ENCODE peak calls at places on chromosomes 2 and 18, in five cellular contexts. C, T, D, Z and O are unnamed samples.

GRCh38 chr18:36485772-36486171 is 188.3 kb downstream of the FHOD3 start:
- DNase-seq in Z (no peak), D (no peak), C (no peak), T (no peak), O (no peak)

GRCh38 chr2:58834404-58834803 is 593.3 kb upstream of the FANCL start:
- DNase-seq in Z (peak; percentile 71), T (peak; percentile 57), C (peak; percentile 28), D (peak; percentile 64), O (peak; percentile 71)

GRCh38 chr2:235740821-235741220 is 247.0 kb downstream of the AGAP1 start:
- DNase-seq in D (peak; percentile 70), Z (no peak), C (no peak), T (no peak), O (peak; percentile 52)

GRCh38 chr2:179768765-179769164 is 92.6 kb downstream of the ZNF385B start:
- DNase-seq in D (no peak), C (peak; percentile 1), T (peak; percentile 74), Z (no peak), O (peak; percentile 25)

GRCh38 chr18:23503967-23504352 is 649 bp downstream of the RMC1 start:
- DNase-seq in C (no peak), D (no peak), T (peak; percentile 18), Z (no peak), O (no peak)

GRCh38 chr2:126634273-126634861 is 21.6 kb upstream of the GYPC start:
- DNase-seq in T (peak; percentile 32), Z (no peak), D (peak; percentile 40), C (peak; percentile 17), O (peak; percentile 42)

GRCh38 chr2:100891911-100892642 is 72.1 kb downstream of the NPAS2 start:
- DNase-seq in C (peak; percentile 67), T (peak; percentile 55), D (no peak), Z (no peak), O (no peak)

GRCh38 chr2:158969717-158970521 is 1.5 kb downstream of the TANC1 start:
- DNase-seq in C (peak; percentile 21), Z (peak; percentile 21), T (peak; percentile 70), D (peak; percentile 53), O (peak; percentile 63)

GRCh38 chr2:134715932-134716643 is 2.7 kb downstream of the TMEM163 start:
- DNase-seq in D (no peak), Z (no peak), T (no peak), C (no peak), O (no peak)

GRCh38 chr2:160051374-160051800 is 11.0 kb downstream of the PLA2R1 start:
- DNase-seq in T (no peak), C (no peak), D (no peak), Z (no peak), O (no peak)
- H4K8ac ChIP-seq in T (no peak overlapping the region), C (no peak overlapping the region), D (no peak overlapping the region), Z (no peak overlapping the region), O (no peak overlapping the region)

DNA sequence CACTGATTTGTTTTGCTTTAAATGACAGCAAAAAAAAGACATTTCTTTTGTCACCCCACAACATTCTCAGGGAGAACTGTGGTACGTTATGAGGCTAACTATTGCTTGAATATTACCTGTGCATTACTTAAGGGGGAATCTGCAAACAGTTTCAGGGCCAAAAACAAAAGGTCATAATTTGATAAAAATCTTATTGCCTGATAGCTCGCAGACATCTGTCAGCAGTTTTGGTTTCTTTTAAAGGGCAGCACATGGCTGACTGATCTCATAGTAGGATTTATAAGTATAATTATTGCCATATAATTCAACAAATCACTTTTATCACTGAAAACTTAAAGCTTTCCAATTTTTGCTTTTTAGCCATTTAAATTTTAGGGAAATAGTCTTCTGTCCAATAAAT is 226.4 kb upstream of the VWC2L start:
- DNase-seq in C (no peak), Z (no peak), D (no peak), T (no peak), O (no peak)
- H4K8ac ChIP-seq in C (no peak overlapping the region), Z (no peak overlapping the region), D (no peak overlapping the region), T (no peak overlapping the region), O (no peak overlapping the region)

GRCh38 chr2:3626817-3627499 is 31.0 kb upstream of the ALLC start:
- DNase-seq in C (no peak), T (no peak), D (peak; percentile 27), Z (no peak), O (no peak)

GRCh38 chr2:3628241-3628679 is 29.7 kb upstream of the ALLC start:
- DNase-seq in C (no peak), D (peak; percentile 26), T (no peak), Z (no peak), O (no peak)

GRCh38 chr2:3625186-3625585 is 30.3 kb downstream of the COLEC11 start:
- DNase-seq in Z (no peak), T (no peak), C (no peak), D (no peak), O (no peak)

GRCh38 chr2:3627500-3628100 is 30.4 kb upstream of the ALLC start:
- DNase-seq in Z (no peak), D (peak; percentile 14), C (no peak), T (no peak), O (no peak)

GRCh38 chr2:3626118-3626816 is 31.4 kb downstream of the COLEC11 start:
- DNase-seq in T (no peak), Z (no peak), D (peak; percentile 18), C (peak; percentile 74), O (no peak)
- H4K8ac ChIP-seq in T (no peak overlapping the region), Z (no peak overlapping the region), D (no peak overlapping the region), C (peak overlapping the region; percentile 23), O (no peak overlapping the region)

GRCh38 chr2:30705711-30706533 is 101.3 kb downstream of the CAPN13 start:
- DNase-seq in T (no peak), Z (no peak), C (no peak), D (no peak), O (no peak)

GRCh38 chr2:30706534-30707303 is 100.5 kb downstream of the CAPN13 start:
- DNase-seq in T (peak; percentile 79), D (peak; percentile 55), Z (peak; percentile 53), C (peak; percentile 60), O (peak; percentile 69)

GRCh38 chr2:30702694-30703093 is 104.6 kb downstream of the CAPN13 start:
- DNase-seq in D (no peak), T (peak; percentile 16), C (no peak), Z (no peak), O (no peak)

GRCh38 chr2:30707304-30707903 is 99.8 kb downstream of the CAPN13 start:
- DNase-seq in T (no peak), C (no peak), Z (no peak), D (no peak), O (no peak)

GRCh38 chr2:30705056-30705455 is 102.2 kb downstream of the CAPN13 start:
- DNase-seq in D (peak; percentile 8), C (no peak), T (no peak), Z (no peak), O (no peak)
- H4K8ac ChIP-seq in D (no peak overlapping the region), C (peak overlapping the region; percentile 62), T (no peak overlapping the region), Z (no peak overlapping the region), O (no peak overlapping the region)

GRCh38 chr2:11777066-11777782 is 30.8 kb downstream of the LPIN1 start:
- DNase-seq in Z (no peak), C (no peak), D (no peak), T (no peak), O (peak; percentile 31)
- H4K8ac ChIP-seq in Z (no peak overlapping the region), C (no peak overlapping the region), D (no peak overlapping the region), T (no peak overlapping the region), O (no peak overlapping the region)

GRCh38 chr2:86053166-86053565 is 52.5 kb downstream of the POLR1A start:
- DNase-seq in D (peak; percentile 5), Z (no peak), T (no peak), C (no peak), O (no peak)

GRCh38 chr2:86054539-86055082 is 51.1 kb downstream of the POLR1A start:
- DNase-seq in Z (no peak), D (peak; percentile 3), C (peak; percentile 52), T (no peak), O (no peak)

GRCh38 chr2:86055314-86055713 is 50.4 kb downstream of the POLR1A start:
- DNase-seq in Z (no peak), C (no peak), D (no peak), T (no peak), O (no peak)

GRCh38 chr2:86052676-86053075 is 53.0 kb downstream of the POLR1A start:
- DNase-seq in T (peak; percentile 18), Z (no peak), C (no peak), D (peak; percentile 15), O (no peak)

GRCh38 chr2:86056935-86057334 is 48.8 kb downstream of the POLR1A start:
- DNase-seq in T (no peak), D (no peak), C (peak; percentile 20), Z (no peak), O (no peak)
- H4K8ac ChIP-seq in T (no peak overlapping the region), D (no peak overlapping the region), C (no peak overlapping the region), Z (no peak overlapping the region), O (no peak overlapping the region)

GRCh38 chr2:165573534-165574461 is 104.3 kb downstream of the CSRNP3 start:
- DNase-seq in C (no peak), T (peak; percentile 40), Z (peak; percentile 86), D (peak; percentile 91), O (peak; percentile 96)

GRCh38 chr2:165568361-165568760 is 98.9 kb downstream of the CSRNP3 start:
- DNase-seq in T (no peak), Z (no peak), C (no peak), D (no peak), O (peak; percentile 59)

GRCh38 chr2:165571477-165571876 is 102.0 kb downstream of the CSRNP3 start:
- DNase-seq in D (no peak), T (no peak), Z (no peak), C (no peak), O (no peak)

GRCh38 chr2:165576409-165576808 is 106.9 kb downstream of the CSRNP3 start:
- DNase-seq in C (no peak), D (no peak), Z (no peak), T (no peak), O (no peak)

DNA sequence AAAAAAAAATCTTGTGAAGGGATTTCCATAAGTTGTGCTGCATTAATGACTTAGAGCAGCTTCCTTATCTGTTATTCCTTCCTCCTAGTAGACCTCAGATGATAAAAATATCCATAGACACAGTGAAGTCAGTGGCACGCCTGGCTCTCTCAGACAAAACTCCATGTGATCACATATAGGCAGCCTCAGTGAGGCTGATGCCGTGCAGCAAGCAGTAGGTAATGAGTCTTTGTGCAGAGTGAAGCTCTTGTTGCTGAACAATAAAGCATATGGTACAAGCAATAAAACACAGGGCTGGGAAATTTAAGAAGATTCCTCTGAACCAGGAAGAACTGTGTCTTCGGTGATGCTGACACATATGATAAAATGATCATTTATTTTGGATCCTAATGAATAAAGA is 102.7 kb downstream of the CSRNP3 start:
- DNase-seq in D (no peak), C (no peak), T (no peak), Z (no peak), O (no peak)
- H4K8ac ChIP-seq in D (no peak overlapping the region), C (no peak overlapping the region), T (no peak overlapping the region), Z (no peak overlapping the region), O (no peak overlapping the region)

DNA sequence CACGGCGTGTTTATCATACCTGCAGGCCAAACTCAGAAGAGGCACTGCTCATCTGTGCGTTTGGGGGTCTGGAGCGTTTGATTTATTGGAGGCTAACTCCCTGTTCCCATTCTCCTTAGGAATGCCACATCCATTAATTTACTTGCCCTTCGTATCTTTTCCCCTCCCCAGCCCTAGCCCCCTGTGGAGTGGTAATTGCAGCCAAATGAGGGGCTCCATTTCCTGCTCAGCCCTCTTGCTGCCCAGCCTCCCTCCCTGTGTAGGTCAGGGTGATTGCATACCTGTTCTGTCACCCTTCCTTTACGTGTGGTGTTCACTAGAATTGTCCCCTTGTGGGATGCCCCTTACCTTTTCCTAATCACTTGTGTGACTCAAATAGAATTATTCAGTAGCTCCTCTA is 120.4 kb downstream of the MAP3K20 start:
- DNase-seq in D (peak; percentile 79), C (no peak), T (no peak), Z (no peak), O (peak; percentile 93)
- H4K8ac ChIP-seq in D (no peak overlapping the region), C (no peak overlapping the region), T (no peak overlapping the region), Z (no peak overlapping the region), O (peak overlapping the region; percentile 65)